ENCODE peak calls at places on chromosomes 13 and 19, in ten cellular contexts. I, G, F, P, C, L, X, O, A and V are unnamed samples.

GRCh38 chr13:42041017-42041683 is 7.3 kb upstream of the DGKH start:
- DNase-seq in F (no peak), A (peak), O (peak), P (no peak), G (peak), L (peak), X (peak), I (no peak), C (peak), V (peak)

GRCh38 chr13:30314069-30314468 is 6.7 kb upstream of the KATNAL1 start:
- DNase-seq in C (no peak), F (no peak), I (no peak), O (no peak), G (no peak), X (no peak), L (no peak), P (no peak), A (no peak), V (no peak)

GRCh38 chr13:24228852-24229458 is 68.4 kb downstream of the SPATA13 start:
- DNase-seq in A (peak), C (peak), G (no peak), O (peak), F (peak), I (no peak), L (peak), P (peak), X (peak), V (no peak)

GRCh38 chr13:47484564-47484963 is 516.5 kb downstream of the SUCLA2 start:
- DNase-seq in F (peak), C (no peak), O (no peak), P (peak), X (no peak), I (peak), A (no peak), L (no peak), G (no peak), V (no peak)

GRCh38 chr19:485583-486236 is 10.6 kb upstream of the MADCAM1 start:
- DNase-seq in C (no peak), X (no peak), L (no peak), F (no peak), P (no peak), I (no peak), A (peak), G (no peak), O (no peak), V (peak)

GRCh38 chr13:83780201-83780600 is 102.1 kb downstream of the SLITRK1 start:
- DNase-seq in G (no peak), C (peak), P (no peak), O (no peak), L (peak), F (no peak), X (no peak), I (no peak), A (no peak), V (no peak)

GRCh38 chr13:93847162-93847561 is 620.6 kb downstream of the GPC6 start:
- DNase-seq in C (no peak), A (no peak), I (peak), L (no peak), X (peak), G (no peak), F (peak), O (peak), P (no peak), V (no peak)

GRCh38 chr13:100280681-100281080 is 191.8 kb downstream of the PCCA start:
- DNase-seq in C (no peak), O (no peak), L (no peak), X (peak), F (no peak), I (no peak), P (no peak), A (no peak), G (no peak), V (no peak)

GRCh38 chr13:25887962-25888655 is 163.7 kb downstream of the SHISA2 start:
- DNase-seq in I (no peak), L (no peak), P (no peak), O (no peak), G (no peak), A (no peak), C (no peak), F (no peak), X (no peak), V (no peak)

GRCh38 chr19:2984196-2984490 is 6.8 kb downstream of the TLE6 start:
- DNase-seq in L (no peak), F (no peak), G (no peak), A (no peak), O (no peak), C (no peak), I (no peak), X (no peak), P (no peak), V (no peak)

GRCh38 chr13:35994131-35994966 is 136.8 kb downstream of the DCLK1 start:
- DNase-seq in O (no peak), F (peak), L (no peak), X (peak), A (no peak), C (no peak), I (peak), G (peak), P (peak), V (no peak)

GRCh38 chr13:24083722-24084421 is 76.6 kb upstream of the SPATA13 start:
- DNase-seq in I (no peak), L (no peak), C (no peak), P (no peak), X (no peak), A (no peak), O (no peak), G (no peak), F (no peak), V (no peak)

GRCh38 chr19:35755160-35755549 is 1.7 kb downstream of the HSPB6 start:
- DNase-seq in O (no peak), F (no peak), A (no peak), L (no peak), G (no peak), I (no peak), X (no peak), C (no peak), P (no peak), V (no peak)

GRCh38 chr13:29496241-29496712 is 99.2 kb downstream of the SLC7A1 start:
- DNase-seq in X (peak), P (no peak), I (no peak), A (peak), L (no peak), O (no peak), G (peak), C (peak), F (no peak), V (no peak)

GRCh38 chr13:43261018-43261417 is 237.6 kb downstream of the DNAJC15 start:
- DNase-seq in G (no peak), F (no peak), O (no peak), L (no peak), C (no peak), P (no peak), X (peak), A (no peak), I (peak), V (no peak)

DNA sequence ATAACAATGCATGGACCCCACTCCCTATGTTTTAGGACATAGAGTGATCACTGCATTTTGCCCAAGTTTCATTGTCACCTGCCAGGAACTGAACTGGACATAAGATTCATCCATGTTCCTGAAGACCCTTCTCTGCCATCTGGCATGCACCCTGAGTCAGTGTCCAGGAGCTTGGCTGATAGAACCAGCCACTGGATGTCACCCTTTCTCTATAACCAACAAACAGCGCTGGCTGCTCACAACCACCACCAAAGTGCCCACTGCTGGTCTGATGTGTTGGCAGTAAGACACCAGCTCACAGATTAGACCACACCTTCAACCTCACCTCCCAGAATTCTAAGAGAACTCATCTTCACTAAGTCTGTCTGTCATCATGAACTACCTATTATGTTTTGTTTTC is 333.4 kb downstream of the ITGBL1 start:
- DNase-seq in A (peak), G (no peak), O (peak), F (peak), C (peak), I (no peak), P (peak), L (no peak), X (peak), V (peak)
- TF ChIP-seq CTCF in A (no peak), G (no peak), O (peak), F (peak), C (peak), I (peak), P (peak), L (no peak), X (peak), V (no peak)

GRCh38 chr19:31141301-31141700 is 207.9 kb downstream of the TSHZ3 start:
- DNase-seq in C (no peak), F (no peak), O (no peak), X (no peak), A (no peak), G (no peak), P (no peak), L (no peak), I (no peak), V (no peak)
- TF ChIP-seq CTCF in C (no peak), F (no peak), O (no peak), X (no peak), A (no peak), G (no peak), P (no peak), L (no peak), I (no peak), V (no peak)

GRCh38 chr19:10646781-10647180 is 7.4 kb upstream of the ILF3 start:
- DNase-seq in A (no peak), F (no peak), X (no peak), G (no peak), P (no peak), I (no peak), L (no peak), O (no peak), C (no peak), V (no peak)
- TF ChIP-seq CTCF in A (no peak), F (no peak), X (no peak), G (no peak), P (no peak), I (no peak), L (no peak), O (no peak), C (no peak), V (no peak)

GRCh38 chr19:33193269-33193863 is 764 bp upstream of the LRP3 start:
- DNase-seq in A (no peak), G (no peak), L (no peak), X (no peak), C (no peak), F (no peak), O (no peak), P (no peak), I (no peak), V (no peak)
- TF ChIP-seq CTCF in A (no peak), G (no peak), L (no peak), X (no peak), C (no peak), F (no peak), O (no peak), P (no peak), I (no peak), V (no peak)

DNA sequence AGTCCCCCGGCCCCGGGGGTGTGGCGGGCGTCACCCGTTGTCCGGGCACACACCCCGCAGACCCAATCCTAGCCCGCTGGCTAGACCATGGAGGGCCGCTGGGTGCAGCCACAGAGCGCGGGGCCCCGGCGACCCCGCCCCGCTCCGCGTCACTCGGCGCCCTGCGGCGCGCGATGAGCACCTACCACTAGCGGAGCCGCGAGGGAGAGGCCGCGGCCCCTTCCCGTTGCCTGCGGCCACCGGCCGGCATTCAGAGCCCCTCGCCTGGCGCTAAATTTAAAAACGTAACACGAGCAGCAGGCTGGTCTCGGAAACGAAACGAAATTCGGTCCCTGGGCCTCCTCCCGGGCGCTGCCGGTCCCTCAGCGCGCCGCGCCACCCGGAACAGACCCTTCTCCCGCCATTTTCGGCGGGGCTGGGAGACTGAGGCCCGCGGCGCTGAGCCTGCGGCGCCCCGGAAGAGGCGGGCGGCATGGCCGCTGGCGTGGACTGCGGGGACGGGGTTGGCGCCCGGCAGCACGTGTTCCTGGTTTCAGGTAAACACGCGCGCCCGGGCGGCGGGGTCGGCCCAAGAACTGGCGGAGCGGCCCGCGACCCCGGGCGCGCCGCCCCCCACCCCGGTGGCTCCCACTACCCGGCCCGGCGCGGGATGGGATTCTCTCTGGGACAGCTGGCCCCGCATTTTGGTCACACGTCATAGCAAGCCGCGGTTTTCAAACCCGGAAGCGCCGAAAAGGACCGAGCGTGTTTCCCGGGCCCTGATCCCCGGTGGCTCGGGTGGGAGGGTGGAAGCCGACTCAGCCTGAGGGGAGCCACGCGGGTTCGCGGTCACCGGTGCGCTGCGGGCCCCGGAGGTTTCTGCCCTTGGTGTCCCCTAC is at the start of gene RNASEH2B:
- DNase-seq in A (peak), L (peak), C (peak), O (peak), G (peak), F (peak), P (no peak), X (peak), I (no peak), V (peak)
- TF ChIP-seq CTCF in A (no peak), L (no peak), C (no peak), O (no peak), G (no peak), F (no peak), P (no peak), X (no peak), I (no peak), V (no peak)

GRCh38 chr13:28408235-28408848 is 86.6 kb downstream of the FLT1 start:
- DNase-seq in G (no peak), X (no peak), P (no peak), O (no peak), I (no peak), A (no peak), C (no peak), F (no peak), L (peak), V (peak)
- TF ChIP-seq CTCF in G (no peak), X (no peak), P (no peak), O (no peak), I (no peak), A (no peak), C (no peak), F (no peak), L (no peak), V (no peak)

GRCh38 chr13:80605743-80606142 is 264.8 kb upstream of the SPRY2 start:
- DNase-seq in O (no peak), P (no peak), I (no peak), X (no peak), A (no peak), F (no peak), L (no peak), C (no peak), G (no peak), V (no peak)
- TF ChIP-seq CTCF in O (no peak), P (no peak), I (no peak), X (no peak), A (no peak), F (no peak), L (no peak), C (no peak), G (no peak), V (no peak)

GRCh38 chr19:48635263-48635965 is 1.8 kb downstream of the DBP start:
- DNase-seq in C (peak), I (no peak), X (peak), P (no peak), L (peak), F (no peak), G (peak), A (peak), O (peak), V (peak)

GRCh38 chr19:48637449-48637947 is 319 bp upstream of the DBP start:
- DNase-seq in G (peak), I (peak), F (peak), X (peak), P (peak), C (peak), A (peak), L (peak), O (peak), V (peak)

GRCh38 chr19:48637948-48638830 is 1.0 kb upstream of the DBP start:
- DNase-seq in P (peak), A (peak), F (peak), X (peak), C (peak), L (peak), G (peak), O (peak), I (peak), V (peak)

GRCh38 chr19:48635966-48636858 is 967 bp downstream of the DBP start:
- DNase-seq in X (no peak), O (no peak), I (no peak), F (no peak), L (no peak), A (no peak), P (no peak), C (no peak), G (peak), V (no peak)

DNA sequence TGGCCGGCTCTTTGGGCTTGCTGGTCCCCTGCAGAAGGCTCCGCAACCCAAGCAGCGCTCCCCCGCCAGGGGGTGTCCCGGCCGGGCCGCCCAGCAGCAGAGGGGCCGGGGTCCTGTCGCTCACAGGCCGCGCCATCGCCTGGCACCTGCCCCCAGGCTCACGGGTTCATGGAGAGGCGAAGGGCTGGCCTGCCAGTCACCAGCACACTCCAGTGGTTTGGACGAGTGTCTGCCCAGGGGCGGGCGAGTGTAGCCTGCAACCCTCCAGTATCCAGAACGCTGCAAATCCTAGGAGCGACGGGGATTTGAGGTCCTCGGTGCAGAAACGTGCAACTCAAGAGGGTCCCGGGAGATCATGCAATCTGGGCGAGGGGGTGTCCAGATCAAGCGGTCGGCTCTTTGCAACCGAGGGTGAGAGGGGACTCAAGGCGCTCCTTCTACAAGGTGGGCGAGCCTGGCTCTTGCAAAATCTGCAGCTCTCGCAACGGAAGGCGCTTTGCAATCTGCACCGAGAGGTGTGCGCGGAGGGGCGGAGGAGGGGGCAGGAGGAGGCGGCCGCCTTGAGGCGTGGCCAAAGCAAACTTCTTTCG is at the start of gene DBP:
- DNase-seq in P (no peak), I (no peak), L (peak), G (no peak), F (no peak), C (no peak), X (no peak), A (peak), O (peak), V (peak)
- TF ChIP-seq CTCF in P (peak), I (peak), L (peak), G (peak), F (no peak), C (peak), X (no peak), A (no peak), O (no peak), V (no peak)

DNA sequence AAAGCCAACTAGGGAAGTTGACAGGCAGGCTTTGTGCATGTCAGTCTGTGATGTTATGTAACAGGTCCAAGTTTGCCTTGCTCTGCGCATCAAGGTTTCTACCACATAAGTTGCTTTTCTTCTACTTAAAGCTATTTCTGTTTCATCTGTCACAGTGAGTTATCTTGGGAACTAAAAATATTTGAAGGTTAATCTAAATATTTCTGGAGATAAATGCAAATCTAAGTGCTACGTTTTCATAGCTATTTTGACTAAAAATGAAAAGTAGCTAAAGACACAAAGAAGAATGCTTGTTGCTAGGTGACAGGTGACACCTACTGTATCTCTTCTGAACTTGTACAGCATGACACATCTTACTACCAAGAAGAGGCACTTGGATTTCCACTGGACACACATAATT is 135.6 kb downstream of the KLF12 start:
- DNase-seq in O (no peak), L (no peak), G (no peak), F (no peak), P (no peak), C (no peak), I (no peak), A (no peak), X (no peak), V (no peak)
- TF ChIP-seq CTCF in O (no peak), L (no peak), G (no peak), F (no peak), P (no peak), C (peak), I (no peak), A (no peak), X (no peak), V (no peak)